ENCODE peak calls at places on chromosomes 2 and 18, in four cellular contexts. X is Right ventricle myocardium inferior, F is COLO829, T is AG09309. O is an unnamed sample.

GRCh38 chr2:201859886-201860285 is 53.5 kb downstream of the CDK15 start:
- DNase-seq in T (no peak), X (no peak), F (no peak), O (no peak)

GRCh38 chr18:30103881-30104280 is 938.7 kb downstream of the DSC3 start:
- DNase-seq in T (no peak), F (no peak), X (no peak), O (no peak)

GRCh38 chr2:18536100-18536499 is 24.4 kb downstream of the RDH14 start:
- DNase-seq in F (no peak), X (no peak), T (no peak), O (no peak)

GRCh38 chr2:189312211-189312610 is 129.1 kb upstream of the WDR75 start:
- DNase-seq in T (no peak), X (peak), F (no peak), O (no peak)

GRCh38 chr18:12839526-12840196 is 44.4 kb downstream of the PTPN2 start:
- DNase-seq in T (peak), F (no peak), X (no peak), O (no peak)

GRCh38 chr2:43207553-43208300 is 18.7 kb downstream of the ZFP36L2 start:
- DNase-seq in X (no peak), F (no peak), T (no peak), O (no peak)

GRCh38 chr2:191064590-191064989 is 50.6 kb upstream of the STAT1 start:
- DNase-seq in X (no peak), T (no peak), F (no peak), O (no peak)

GRCh38 chr2:29923110-29923721 is 1.8 kb upstream of the ALK start:
- DNase-seq in X (no peak), F (peak), T (peak), O (peak)

GRCh38 chr2:73257425-73258125 is 23.5 kb downstream of the CCT7 start:
- DNase-seq in F (no peak), T (no peak), X (peak), O (no peak)

GRCh38 chr2:69186614-69187013 is 173.6 kb downstream of the ANTXR1 start:
- DNase-seq in F (no peak), T (no peak), X (no peak), O (no peak)

GRCh38 chr18:7034924-7035323 is 82.7 kb downstream of the LAMA1 start:
- DNase-seq in X (no peak), T (no peak), F (no peak), O (no peak)

GRCh38 chr18:76456018-76456750 is 38.9 kb downstream of the ZNF516 start:
- DNase-seq in T (no peak), F (no peak), X (no peak), O (no peak)

GRCh38 chr2:235533616-235534385 is 40.0 kb downstream of the AGAP1 start:
- DNase-seq in F (no peak), T (no peak), X (no peak), O (no peak)

GRCh38 chr2:160876029-160876428 is 284.2 kb upstream of the TANK start:
- DNase-seq in F (no peak), T (no peak), X (no peak), O (no peak)

GRCh38 chr2:4420032-4420431 is 716.7 kb downstream of the DCDC2C start:
- DNase-seq in F (no peak), X (no peak), T (no peak), O (no peak)

GRCh38 chr2:61151434-61151833 is 10.6 kb upstream of the C2orf74 start:
- DNase-seq in T (no peak), F (no peak), X (no peak), O (no peak)

GRCh38 chr2:106294182-106294581 is 100.1 kb upstream of the UXS1 start:
- DNase-seq in T (no peak), F (no peak), X (no peak), O (no peak)

GRCh38 chr2:6556755-6557154 is 309.0 kb downstream of the CMPK2 start:
- DNase-seq in X (no peak), F (peak), T (no peak), O (no peak)

GRCh38 chr18:6836331-6836730 is 106.8 kb downstream of the ARHGAP28 start:
- DNase-seq in F (no peak), X (no peak), T (no peak), O (no peak)

GRCh38 chr2:179275280-179276013 is 10.8 kb upstream of the SESTD1 start:
- DNase-seq in F (no peak), X (no peak), T (no peak), O (no peak)

GRCh38 chr2:150267651-150268415 is 219.6 kb downstream of the RND3 start:
- DNase-seq in T (no peak), F (no peak), X (no peak), O (no peak)

GRCh38 chr18:52869349-52869923 is 529.4 kb downstream of the DCC start:
- DNase-seq in F (no peak), X (no peak), T (no peak), O (no peak)

GRCh38 chr2:196987654-196988364 is 61.3 kb upstream of the PGAP1 start:
- DNase-seq in F (peak), T (peak), X (no peak), O (peak)

GRCh38 chr2:37506407-37507068 is 162.1 kb downstream of the QPCT start:
- DNase-seq in T (no peak), F (peak), X (no peak), O (no peak)

GRCh38 chr18:14916181-14916580 is 168.2 kb downstream of the ANKRD30B start:
- DNase-seq in T (no peak), X (no peak), F (no peak), O (no peak)

GRCh38 chr2:176473177-176473576 is 203.9 kb downstream of the MTX2 start:
- DNase-seq in F (no peak), X (no peak), T (no peak), O (no peak)

GRCh38 chr2:195929531-195929930 is 139.1 kb downstream of the DNAH7 start:
- DNase-seq in X (no peak), T (no peak), F (no peak), O (no peak)

GRCh38 chr2:27776097-27776496 is 4.6 kb downstream of the MRPL33 start:
- DNase-seq in T (no peak), X (no peak), F (no peak), O (no peak)

GRCh38 chr18:43067570-43067969 is 47.9 kb downstream of the RIT2 start:
- DNase-seq in T (no peak), X (no peak), F (no peak), O (no peak)

GRCh38 chr2:15907461-15908324 is 32.7 kb upstream of the MYCN start:
- DNase-seq in T (no peak), X (no peak), F (no peak), O (no peak)

GRCh38 chr2:127704641-127705243 is 3.4 kb downstream of the SFT2D3 start:
- DNase-seq in X (no peak), T (no peak), F (no peak), O (no peak)

GRCh38 chr2:99680946-99681345 is 191.1 kb upstream of the REV1 start:
- DNase-seq in T (peak), F (no peak), X (no peak), O (peak)

O was measured in AG04449.